ENCODE peak calls at places on chromosomes 4 and X, in seven cellular contexts. O, T, Y, M, A, Q and G are unnamed samples.

GRCh38 chr4:140188975-140189374 is 35.0 kb upstream of the MAML3 start:
- DNase-seq in O (no peak), T (peak), Y (no peak), M (peak), A (no peak), Q (no peak), G (no peak)

GRCh38 chrX:123425904-123426303 is 241.8 kb downstream of the GRIA3 start:
- DNase-seq in O (no peak), T (peak), Y (no peak), M (no peak), A (no peak), Q (no peak), G (no peak)

GRCh38 chr4:154743683-154744340 is at the start of gene LRAT:
- DNase-seq in O (peak), T (no peak), Y (peak), M (peak), A (peak), Q (no peak), G (no peak)

GRCh38 chr4:10163296-10163695 is 46.7 kb upstream of the WDR1 start:
- DNase-seq in O (no peak), T (no peak), Y (no peak), M (no peak), A (no peak), Q (no peak), G (no peak)

GRCh38 chrX:110454336-110454735 is 95.7 kb downstream of the RTL9 start:
- DNase-seq in O (no peak), T (no peak), Y (peak), M (no peak), A (no peak), Q (no peak), G (no peak)

GRCh38 chr4:144818136-144818535 is 172.2 kb downstream of the HHIP start:
- DNase-seq in O (no peak), T (no peak), Y (no peak), M (no peak), A (no peak), Q (no peak), G (no peak)

GRCh38 chr4:82680834-82681233 is 117.8 kb downstream of the SCD5 start:
- DNase-seq in O (no peak), T (no peak), Y (no peak), M (no peak), A (no peak), Q (no peak), G (no peak)

GRCh38 chr4:159495515-159496236 is 392.8 kb downstream of the RAPGEF2 start:
- DNase-seq in O (no peak), T (peak), Y (no peak), M (no peak), A (no peak), Q (no peak), G (no peak)

GRCh38 chr4:2948895-2949781 is 14.1 kb downstream of the NOP14 start:
- DNase-seq in O (no peak), T (peak), Y (no peak), M (no peak), A (peak), Q (no peak), G (no peak)

GRCh38 chr4:14743172-14743571 is 259.1 kb upstream of the CPEB2 start:
- DNase-seq in O (no peak), T (no peak), Y (no peak), M (no peak), A (no peak), Q (no peak), G (no peak)

GRCh38 chr4:156154978-156155377 is 201.3 kb upstream of the CTSO start:
- DNase-seq in O (no peak), T (peak), Y (no peak), M (no peak), A (no peak), Q (no peak), G (no peak)

GRCh38 chr4:23889814-23890269 is at the start of gene PPARGC1A:
- DNase-seq in O (peak), T (peak), Y (peak), M (no peak), A (peak), Q (no peak), G (no peak)

GRCh38 chr4:182653596-182653995 is 263.6 kb downstream of the DCTD start:
- DNase-seq in O (no peak), T (peak), Y (no peak), M (no peak), A (no peak), Q (no peak), G (no peak)

GRCh38 chrX:39693298-39693697 is 404.5 kb downstream of the BCOR start:
- DNase-seq in O (no peak), T (no peak), Y (no peak), M (no peak), A (no peak), Q (no peak), G (no peak)

GRCh38 chr4:67713531-67714247 is 12.7 kb upstream of the UBA6 start:
- DNase-seq in O (no peak), T (no peak), Y (no peak), M (no peak), A (no peak), Q (no peak), G (no peak)

GRCh38 chr4:86498560-86499166 is 95.5 kb upstream of the PTPN13 start:
- DNase-seq in O (no peak), T (peak), Y (peak), M (no peak), A (no peak), Q (no peak), G (no peak)

GRCh38 chr4:37685726-37686372 is 327 bp downstream of the RELL1 start:
- DNase-seq in O (no peak), T (peak), Y (peak), M (no peak), A (peak), Q (peak), G (peak)

GRCh38 chr4:185559913-185560281 is 24.6 kb upstream of the PDLIM3 start:
- DNase-seq in O (no peak), T (peak), Y (no peak), M (peak), A (no peak), Q (no peak), G (no peak)

GRCh38 chr4:11002961-11003360 is 318.4 kb upstream of the CLNK start:
- DNase-seq in O (no peak), T (no peak), Y (no peak), M (no peak), A (no peak), Q (no peak), G (no peak)

GRCh38 chr4:182862166-182862875 is 54.9 kb downstream of the DCTD start:
- DNase-seq in O (no peak), T (no peak), Y (no peak), M (no peak), A (no peak), Q (no peak), G (no peak)

GRCh38 chr4:39668835-39669234 is 29.1 kb upstream of the UBE2K start:
- DNase-seq in O (no peak), T (no peak), Y (no peak), M (no peak), A (no peak), Q (no peak), G (no peak)

GRCh38 chrX:50812995-50813842 is 775 bp downstream of the SHROOM4 start:
- DNase-seq in O (peak), T (peak), Y (no peak), M (no peak), A (peak), Q (no peak), G (no peak)

GRCh38 chr4:145956288-145956890 is 17.8 kb upstream of the ZNF827 start:
- DNase-seq in O (peak), T (peak), Y (no peak), M (peak), A (peak), Q (no peak), G (no peak)

GRCh38 chrX:23820235-23820782 is 37.3 kb downstream of the SAT1 start:
- DNase-seq in O (no peak), T (peak), Y (no peak), M (peak), A (no peak), Q (no peak), G (no peak)

GRCh38 chr4:52983563-52984303 is 121.6 kb downstream of the RASL11B start:
- DNase-seq in O (peak), T (peak), Y (peak), M (peak), A (no peak), Q (no peak), G (no peak)